ENCODE peak calls at places on chromosomes 16 and 17, in nine cellular contexts. Y is PC-9; D is CD4-positive, alpha-beta memory T cell; K is suprapubic skin; T is esophagus squamous epithelium; O is H9; B is Peyer's patch; R is fibroblast of lung; J is mammary epithelial cell. X is an unnamed sample.

GRCh38 chr17:48444531-48445247 is 14.7 kb upstream of the SKAP1 start:
- DNase-seq in Y (no peak), D (peak; percentile 52), K (no peak), T (no peak), O (no peak), B (no peak), R (no peak), J (no peak), X (no peak)

GRCh38 chr17:14926526-14927122 is 338.5 kb downstream of the PMP22 start:
- DNase-seq in Y (peak; percentile 25), D (peak; percentile 55), K (no peak), T (no peak), O (peak; percentile 60), B (peak; percentile 76), R (peak; percentile 48), J (peak; percentile 40), X (no peak)

GRCh38 chr17:39687101-39687545 is 734 bp downstream of the PGAP3 start:
- DNase-seq in Y (no peak), D (no peak), K (no peak), T (no peak), O (no peak), B (no peak), R (no peak), J (no peak), X (no peak)

GRCh38 chr17:61624951-61625350 is 33.9 kb upstream of the NACA2 start:
- DNase-seq in Y (no peak), D (no peak), K (no peak), T (no peak), O (no peak), B (no peak), R (no peak), J (no peak), X (no peak)

GRCh38 chr17:82587234-82588086 is 60.8 kb downstream of the WDR45B start:
- DNase-seq in Y (no peak), D (no peak), K (no peak), T (no peak), O (no peak), B (no peak), R (no peak), J (no peak), X (no peak)

GRCh38 chr16:53415504-53415903 is 18.8 kb upstream of the RBL2 start:
- DNase-seq in Y (peak; percentile 35), D (no peak), K (no peak), T (no peak), O (peak; percentile 66), B (no peak), R (no peak), J (peak; percentile 25), X (no peak)

GRCh38 chr17:80889231-80889896 is 102.3 kb upstream of the CHMP6 start:
- DNase-seq in Y (no peak), D (no peak), K (no peak), T (no peak), O (no peak), B (no peak), R (no peak), J (no peak), X (no peak)

GRCh38 chr16:15786501-15786900 is 70.3 kb downstream of the MYH11 start:
- DNase-seq in Y (no peak), D (no peak), K (no peak), T (no peak), O (no peak), B (no peak), R (no peak), J (no peak), X (no peak)

GRCh38 chr17:419073-419735 is 66.6 kb upstream of the RPH3AL start:
- DNase-seq in Y (no peak), D (peak; percentile 72), K (no peak), T (no peak), O (no peak), B (peak; percentile 77), R (no peak), J (no peak), X (no peak)

GRCh38 chr17:413706-414440 is 61.3 kb upstream of the RPH3AL start:
- DNase-seq in Y (no peak), D (no peak), K (no peak), T (no peak), O (no peak), B (peak; percentile 46), R (no peak), J (no peak), X (no peak)

GRCh38 chr17:417691-418420 is 65.2 kb upstream of the RPH3AL start:
- DNase-seq in Y (no peak), D (no peak), K (no peak), T (no peak), O (no peak), B (no peak), R (no peak), J (no peak), X (no peak)

GRCh38 chr17:418421-418751 is 65.8 kb upstream of the RPH3AL start:
- DNase-seq in Y (no peak), D (peak; percentile 71), K (no peak), T (no peak), O (no peak), B (peak; percentile 56), R (no peak), J (no peak), X (no peak)

GRCh38 chr17:416293-417206 is 63.9 kb upstream of the RPH3AL start:
- DNase-seq in Y (no peak), D (peak; percentile 68), K (no peak), T (no peak), O (no peak), B (peak; percentile 80), R (no peak), J (no peak), X (no peak)
- H3K4me1 ChIP-seq in Y (no peaks in the 10 kb centered on the region), D (peaks cover 88% of the 10 kb centered on the region), K (peaks cover 11% of the 10 kb centered on the region), T (peaks cover 12% of the 10 kb centered on the region), O (no peaks in the 10 kb centered on the region), B (peaks cover 5% of the 10 kb centered on the region), R (no peaks in the 10 kb centered on the region), J (no peaks in the 10 kb centered on the region), X (peaks cover 3% of the 10 kb centered on the region)

DNA sequence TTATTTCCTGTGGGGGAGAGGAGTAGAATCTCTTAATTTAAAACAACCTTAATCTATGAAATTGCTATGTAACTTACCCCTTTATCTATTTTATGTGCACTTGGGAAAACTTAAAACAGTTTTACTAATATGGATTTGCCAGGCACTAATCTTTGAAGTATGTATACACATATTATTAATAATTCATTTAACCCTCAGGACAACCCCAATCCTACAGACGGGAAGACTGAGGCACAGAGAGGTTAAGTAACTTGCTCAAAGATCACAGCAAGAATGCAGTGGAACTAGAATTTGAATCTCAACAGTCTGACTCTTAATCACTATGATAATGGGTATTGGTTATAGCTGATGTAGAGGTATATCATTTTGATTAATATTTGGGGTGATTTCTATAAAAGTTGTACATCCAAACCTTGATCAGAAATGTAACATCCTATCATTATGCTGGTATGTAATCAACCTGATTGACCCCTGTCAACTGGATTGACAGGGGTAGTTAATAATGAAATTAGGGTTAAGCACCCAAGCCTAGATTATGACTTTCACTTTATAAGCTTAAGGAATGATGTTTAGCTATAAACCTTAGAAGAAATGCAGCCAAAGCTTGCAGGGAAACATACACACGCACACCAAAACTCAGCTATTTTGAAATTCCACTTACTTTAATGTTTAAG is 1.6 kb downstream of the MYO1D start:
- DNase-seq in Y (no peak), D (no peak), K (no peak), T (no peak), O (no peak), B (no peak), R (no peak), J (no peak), X (no peak)
- H3K27ac ChIP-seq in Y (no peak overlapping the region), D (no peak overlapping the region), K (peak overlapping the region; percentile 99), T (peak overlapping the region; percentile 99), O (no peak overlapping the region), B (no peak overlapping the region), R (no peak overlapping the region), J (peak overlapping the region; percentile 98), X (peak overlapping the region; percentile 95)

DNA sequence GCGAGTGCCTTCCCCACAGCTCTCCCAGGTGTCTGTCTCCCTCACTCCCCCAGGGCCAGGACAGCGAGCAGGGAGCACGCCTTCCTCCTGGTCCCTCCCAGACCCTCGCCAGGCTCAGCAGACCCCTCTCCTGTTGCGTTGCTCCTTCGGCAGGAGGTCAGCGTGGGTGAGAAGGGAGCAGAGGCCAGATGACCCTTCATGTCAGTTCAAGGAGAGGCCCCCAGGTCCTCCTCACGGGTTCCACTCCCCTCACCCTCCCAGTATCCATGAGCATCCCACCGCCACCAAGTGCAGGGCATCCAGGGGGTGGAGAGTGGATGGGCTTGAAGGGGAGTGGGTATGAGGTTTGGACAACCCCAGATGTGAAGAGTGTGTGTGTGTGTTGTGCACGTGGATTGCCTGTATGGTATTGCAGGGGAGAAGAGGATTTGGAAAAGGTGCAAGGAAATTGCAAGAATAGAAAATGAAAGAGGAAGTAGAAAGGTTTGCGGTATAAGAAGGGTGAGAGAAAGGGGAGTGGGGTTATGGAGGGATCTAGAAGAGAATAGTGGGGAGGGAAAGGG is 17.7 kb downstream of the SGCA start:
- DNase-seq in Y (no peak), D (no peak), K (no peak), T (no peak), O (no peak), B (no peak), R (peak; percentile 67), J (no peak), X (no peak)
- H3K4me1 ChIP-seq in Y (peaks cover 21% of the 10 kb centered on the region), D (peaks cover 11% of the 10 kb centered on the region), K (peaks cover 51% of the 10 kb centered on the region), T (peaks cover 49% of the 10 kb centered on the region), O (no peaks in the 10 kb centered on the region), B (peaks cover 17% of the 10 kb centered on the region), R (peaks cover 9% of the 10 kb centered on the region), J (peaks cover 19% of the 10 kb centered on the region), X (peaks cover 62% of the 10 kb centered on the region)

GRCh38 chr16:47025641-47026040 is 52.2 kb upstream of the DNAJA2 start:
- DNase-seq in Y (no peak), D (no peak), K (no peak), T (no peak), O (no peak), B (no peak), R (no peak), J (no peak), X (no peak)
- H3K27ac ChIP-seq in Y (no peak overlapping the region), D (no peak overlapping the region), K (no peak overlapping the region), T (no peak overlapping the region), O (no peak overlapping the region), B (no peak overlapping the region), R (no peak overlapping the region), J (no peak overlapping the region), X (no peak overlapping the region)

GRCh38 chr17:58341861-58342475 is 10.0 kb downstream of the SUPT4H1 start:
- DNase-seq in Y (no peak), D (no peak), K (no peak), T (no peak), O (no peak), B (no peak), R (no peak), J (no peak), X (no peak)

GRCh38 chr17:58344791-58345157 is 7.2 kb downstream of the SUPT4H1 start:
- DNase-seq in Y (no peak), D (peak; percentile 85), K (no peak), T (no peak), O (no peak), B (peak; percentile 79), R (no peak), J (no peak), X (no peak)

GRCh38 chr17:58343131-58343530 is 8.9 kb downstream of the SUPT4H1 start:
- DNase-seq in Y (no peak), D (no peak), K (no peak), T (no peak), O (no peak), B (no peak), R (no peak), J (no peak), X (no peak)

GRCh38 chr17:58345500-58345899 is 6.5 kb downstream of the SUPT4H1 start:
- DNase-seq in Y (no peak), D (no peak), K (no peak), T (no peak), O (no peak), B (no peak), R (no peak), J (no peak), X (no peak)

GRCh38 chr17:58344047-58344790 is 7.8 kb downstream of the SUPT4H1 start:
- DNase-seq in Y (no peak), D (peak; percentile 95), K (peak; percentile 45), T (peak; percentile 49), O (no peak), B (peak; percentile 93), R (no peak), J (no peak), X (no peak)
- H3K4me1 ChIP-seq in Y (no peaks in the 10 kb centered on the region), D (peaks cover 97% of the 10 kb centered on the region), K (peaks cover under 1% of the 10 kb centered on the region), T (peaks cover 28% of the 10 kb centered on the region), O (no peaks in the 10 kb centered on the region), B (peaks cover 32% of the 10 kb centered on the region), R (peaks cover 5% of the 10 kb centered on the region), J (no peaks in the 10 kb centered on the region), X (no peaks in the 10 kb centered on the region)

X was measured in thoracic aorta.